ENCODE peak calls at places on chromosome 20, in four cellular contexts. M is HCT116, G is hepatocyte, Z is MM.1S. P is an unnamed sample.

GRCh38 chr20:62178316-62179161 is 4.3 kb upstream of the MTG2 start:
- DNase-seq in M (no peak), G (no peak), Z (no peak), P (no peak)

GRCh38 chr20:11901127-11901526 is 16.6 kb upstream of the BTBD3 start:
- DNase-seq in M (no peak), Z (no peak), G (no peak), P (peak; percentile 88)

GRCh38 chr20:19026121-19026878 is 186.1 kb upstream of the SLC24A3 start:
- DNase-seq in Z (no peak), M (no peak), G (peak; percentile 21), P (no peak)

GRCh38 chr20:35156978-35157377 is 9.8 kb upstream of the EDEM2 start:
- DNase-seq in Z (no peak), M (no peak), G (no peak), P (no peak)

GRCh38 chr20:19205999-19206398 is 6.4 kb upstream of the SLC24A3 start:
- DNase-seq in Z (peak; percentile 66), G (peak; percentile 84), M (peak; percentile 22), P (peak; percentile 74)

GRCh38 chr20:20083796-20084195 is 31.5 kb downstream of the CFAP61 start:
- DNase-seq in Z (peak; percentile 64), G (peak; percentile 54), M (peak; percentile 19), P (peak; percentile 64)

GRCh38 chr20:62433655-62434054 is 6.3 kb upstream of the RBBP8NL start:
- DNase-seq in Z (no peak), M (no peak), G (no peak), P (no peak)

GRCh38 chr20:51978081-51978501 is 175.8 kb upstream of the SALL4 start:
- DNase-seq in M (no peak), G (no peak), Z (peak; percentile 16), P (no peak)

GRCh38 chr20:47544852-47545251 is 43.2 kb downstream of the NCOA3 start:
- DNase-seq in Z (no peak), G (no peak), M (no peak), P (no peak)

GRCh38 chr20:15491564-15491963 is 1081.7 kb downstream of the KIF16B start:
- DNase-seq in G (peak; percentile 12), Z (no peak), M (no peak), P (peak; percentile 66)

GRCh38 chr20:19729672-19730071 is 28.4 kb upstream of the RIN2 start:
- DNase-seq in M (no peak), Z (no peak), G (no peak), P (no peak)

GRCh38 chr20:17066955-17067354 is 159.9 kb upstream of the PCSK2 start:
- DNase-seq in Z (no peak), G (no peak), M (no peak), P (no peak)

GRCh38 chr20:41407617-41408016 is 41.0 kb upstream of the EMILIN3 start:
- DNase-seq in M (no peak), Z (peak; percentile 70), G (no peak), P (no peak)

GRCh38 chr20:22303523-22303922 is 280.8 kb downstream of the FOXA2 start:
- DNase-seq in Z (no peak), M (peak; percentile 18), G (no peak), P (peak; percentile 42)
- TF ChIP-seq CTCF in Z (no peak), M (peak; percentile 66), G (no peak), P (peak; percentile 68)

GRCh38 chr20:37387519-37388269 is 41.8 kb downstream of the SRC start:
- DNase-seq in G (peak; percentile 2), M (no peak), Z (no peak), P (no peak)
- TF ChIP-seq EZH2 in G (no peak), M (no peak), Z (no peak), P (no peak)

GRCh38 chr20:25491446-25492038 is 84.1 kb downstream of the GINS1 start:
- DNase-seq in M (no peak), Z (no peak), G (no peak), P (no peak)

GRCh38 chr20:25494506-25495188 is 87.2 kb downstream of the GINS1 start:
- DNase-seq in G (no peak), Z (no peak), M (no peak), P (no peak)

GRCh38 chr20:25493137-25493536 is 85.7 kb downstream of the GINS1 start:
- DNase-seq in M (no peak), G (no peak), Z (no peak), P (no peak)

GRCh38 chr20:25495189-25495824 is 87.8 kb downstream of the GINS1 start:
- DNase-seq in Z (no peak), G (no peak), M (no peak), P (no peak)

DNA sequence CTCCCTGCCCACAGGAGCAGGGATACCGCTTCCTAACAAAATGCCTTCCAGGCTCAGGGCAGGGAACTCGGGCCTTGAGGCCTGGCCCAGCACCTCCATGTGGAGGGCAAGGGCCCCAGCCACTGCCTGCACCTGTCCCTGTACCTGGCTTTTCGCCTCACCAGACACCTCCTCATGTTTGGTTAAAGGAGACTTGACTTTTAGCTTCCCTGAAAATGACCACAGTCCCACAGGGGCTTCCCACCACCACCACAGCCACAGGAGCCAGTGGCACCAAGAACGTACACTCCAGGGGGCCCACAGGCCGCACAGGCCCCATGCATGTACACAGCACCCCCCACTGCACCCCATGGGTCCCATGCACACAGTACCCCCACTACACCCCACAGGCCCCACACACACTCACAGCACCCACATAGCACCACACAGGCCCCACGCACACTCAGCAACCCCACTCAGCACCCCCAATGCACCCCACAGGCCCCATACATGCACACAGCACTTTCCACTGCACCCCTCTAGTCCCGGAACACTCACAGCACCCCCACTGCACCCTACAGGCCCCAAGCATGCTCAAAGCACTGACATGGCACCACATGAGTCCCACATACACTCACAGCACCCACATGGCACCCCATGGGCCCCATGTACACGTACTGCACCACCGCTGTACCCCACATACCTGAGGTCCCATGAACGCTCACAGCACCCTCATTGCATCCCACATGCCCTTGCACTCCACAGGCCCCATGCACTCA is 86.5 kb downstream of the GINS1 start:
- DNase-seq in Z (no peak), M (no peak), G (no peak), P (no peak)
- TF ChIP-seq EZH2phosphoT487 in Z (no peak), M (no peak), G (no peak), P (no peak)

DNA sequence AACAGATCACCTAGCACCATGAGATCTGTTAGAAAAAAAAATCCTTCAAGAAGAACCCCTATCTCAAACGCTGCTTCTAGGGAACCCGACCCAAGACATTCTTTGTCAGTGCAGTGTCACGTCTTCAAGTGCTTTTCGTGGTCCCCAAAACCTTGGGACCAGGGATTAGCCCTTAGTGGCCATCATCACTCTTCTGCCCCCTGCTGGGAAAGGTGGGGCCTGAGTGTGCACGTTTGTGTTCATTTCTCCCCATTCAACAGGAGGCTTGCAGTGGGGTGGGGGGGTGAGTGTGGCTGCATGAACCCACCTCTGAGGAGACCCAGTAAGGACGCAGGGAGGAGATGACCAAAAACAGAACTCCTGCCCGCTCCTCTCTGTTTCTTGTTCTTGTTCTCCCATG is 218.2 kb upstream of the RNF24 start:
- DNase-seq in M (no peak), G (no peak), Z (no peak), P (no peak)
- TF ChIP-seq CTCF in M (peak; percentile 19), G (no peak), Z (peak; percentile 24), P (peak; percentile 49)

DNA sequence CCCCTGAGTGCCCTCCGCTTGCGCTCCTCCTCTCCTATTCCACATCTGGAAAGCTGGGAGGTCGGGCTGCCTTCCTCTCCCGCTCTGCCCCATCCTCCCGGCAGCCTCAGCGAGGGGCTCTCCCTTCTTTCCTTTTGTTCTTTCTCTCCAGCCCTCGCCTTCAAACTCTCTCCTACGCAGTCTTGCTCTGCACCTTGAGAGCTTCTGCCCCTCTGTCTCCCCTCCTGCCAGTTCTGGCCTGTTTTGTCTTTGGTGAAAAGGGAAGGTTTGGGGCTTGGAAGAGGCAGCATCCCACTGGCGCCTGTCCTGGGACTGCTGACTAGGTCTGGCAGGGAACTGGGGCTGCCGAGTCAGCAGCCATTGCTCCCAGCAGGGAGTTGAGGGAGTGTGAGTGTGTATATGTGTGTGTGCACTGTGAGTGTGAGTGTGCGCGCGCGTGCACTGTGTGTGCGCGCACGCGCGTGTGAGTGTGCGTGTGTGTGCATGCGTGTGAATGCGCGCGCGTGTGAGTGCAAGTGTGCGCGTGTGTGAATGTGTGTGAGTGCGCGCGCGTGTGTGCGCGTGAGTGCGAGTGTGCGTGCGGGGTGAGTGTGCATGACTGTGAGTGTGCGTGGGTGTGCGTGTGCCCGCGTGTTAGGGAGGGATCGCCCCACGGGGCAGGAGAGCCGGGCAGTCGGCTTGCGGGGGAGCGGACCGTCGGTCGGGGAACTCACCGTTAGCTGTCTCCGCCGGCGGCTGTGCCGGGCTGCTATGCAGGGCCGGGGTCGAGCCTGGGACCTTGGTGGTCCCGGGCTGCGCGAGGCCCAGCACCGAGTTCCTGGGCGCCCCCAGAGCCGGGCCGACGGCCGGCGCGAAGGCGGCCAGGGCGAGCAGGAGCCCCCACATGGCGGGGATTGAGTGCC is 488 bp downstream of the CPXM1 start:
- DNase-seq in M (no peak), G (peak; percentile 28), Z (no peak), P (no peak)
- TF ChIP-seq EZH2 in M (no peak), G (no peak), Z (peak; percentile 40), P (no peak)

GRCh38 chr20:2858591-2858990 is 14.7 kb upstream of the PTPRA start:
- DNase-seq in G (no peak), Z (no peak), M (no peak), P (no peak)

GRCh38 chr20:2865101-2865500 is 8.2 kb upstream of the PTPRA start:
- DNase-seq in G (no peak), Z (no peak), M (no peak), P (no peak)

GRCh38 chr20:2864626-2865025 is 8.7 kb upstream of the PTPRA start:
- DNase-seq in G (no peak), M (no peak), Z (no peak), P (no peak)

GRCh38 chr20:2859330-2860121 is 13.8 kb upstream of the PTPRA start:
- DNase-seq in M (no peak), Z (no peak), G (no peak), P (no peak)
- TF ChIP-seq EZH2phosphoT487 in M (no peak), Z (no peak), G (no peak), P (no peak)

GRCh38 chr20:32787168-32787567 is 25.0 kb downstream of the DNMT3B start:
- DNase-seq in Z (no peak), G (no peak), M (no peak), P (no peak)
- TF ChIP-seq CTCF in Z (no peak), G (no peak), M (no peak), P (no peak)

GRCh38 chr20:46356195-46357029 is 48.1 kb upstream of the CDH22 start:
- DNase-seq in G (no peak), M (no peak), Z (no peak), P (no peak)
- TF ChIP-seq EZH2 in G (no peak), M (no peak), Z (no peak), P (no peak)

DNA sequence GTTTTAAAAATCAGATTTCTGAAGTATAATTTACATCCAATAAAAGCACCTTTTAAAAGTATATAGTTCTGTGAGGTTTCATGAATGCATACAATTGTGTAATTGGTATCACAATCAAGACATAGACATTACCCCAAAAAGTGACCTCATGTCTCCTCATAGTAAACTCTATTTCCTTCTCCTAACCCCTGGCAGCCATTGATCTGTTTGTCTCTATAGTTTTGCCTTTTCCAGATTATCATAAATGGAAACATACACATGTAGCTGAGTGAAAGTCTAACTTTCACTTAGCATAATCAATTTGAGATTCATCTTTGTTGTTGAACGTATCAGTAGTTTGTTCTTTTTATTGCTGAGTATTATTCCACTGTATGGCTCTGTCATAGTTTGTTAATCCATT is 57.6 kb downstream of the SUN5 start:
- DNase-seq in Z (no peak), G (no peak), M (no peak), P (no peak)
- TF ChIP-seq EZH2phosphoT487 in Z (no peak), G (no peak), M (no peak), P (no peak)

DNA sequence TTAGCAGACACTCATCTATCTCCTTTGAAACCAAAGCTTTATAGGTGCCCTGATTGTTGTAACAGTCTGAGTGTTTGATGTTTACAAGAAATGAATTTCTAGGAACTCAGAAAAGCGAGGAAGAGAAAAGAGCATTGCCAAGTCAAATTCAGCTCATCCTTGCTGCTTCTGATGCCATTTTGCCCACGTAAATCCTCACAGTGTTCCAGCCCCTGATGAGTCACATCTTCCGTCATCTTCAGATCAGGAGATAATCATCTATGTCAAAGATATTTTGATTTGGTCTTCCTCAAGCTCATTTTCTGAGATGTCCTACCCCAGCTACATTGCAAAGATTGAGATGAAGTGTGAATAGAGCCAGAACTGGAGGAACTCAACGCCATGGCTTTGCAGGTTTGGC is 426.2 kb downstream of the BMP2 start:
- DNase-seq in G (no peak), Z (no peak), M (no peak), P (peak; percentile 2)
- TF ChIP-seq CTCF in G (no peak), Z (no peak), M (no peak), P (no peak)